ENCODE peak calls at places on chromosomes 1 and 21, in four cellular contexts. V is stomach, O is heart left ventricle, I is heart right ventricle. P is an unnamed sample.

GRCh38 chr1:66176012-66176715 is 357.8 kb upstream of the SGIP1 start:
- DNase-seq in O (no peak), V (no peak), I (no peak), P (peak; percentile 74)

GRCh38 chr1:221098462-221099406 is 219.5 kb downstream of the HLX start:
- DNase-seq in O (no peak), V (no peak), I (no peak), P (no peak)

GRCh38 chr1:159996653-159997052 is 35.1 kb downstream of the PIGM start:
- DNase-seq in I (no peak), V (no peak), O (no peak), P (no peak)

GRCh38 chr1:55005351-55006140 is 6.8 kb downstream of the BSND start:
- DNase-seq in I (no peak), V (no peak), O (no peak), P (no peak)

GRCh38 chr1:152878042-152878441 is at the start of gene SMCP:
- DNase-seq in O (no peak), V (no peak), I (no peak), P (peak; percentile 61)

GRCh38 chr1:160261526-160261877 is 847 bp downstream of the DCAF8 start:
- DNase-seq in V (peak; percentile 45), O (peak; percentile 24), I (peak; percentile 27), P (peak; percentile 80)

GRCh38 chr1:56645663-56646330 is 683 bp downstream of the PRKAA2 start:
- DNase-seq in O (peak; percentile 10), V (peak; percentile 29), I (no peak), P (peak; percentile 78)

GRCh38 chr1:205276334-205277065 is 45.0 kb downstream of the NUAK2 start:
- DNase-seq in I (no peak), V (no peak), O (no peak), P (no peak)

GRCh38 chr1:1299686-1300351 is 7.9 kb downstream of the ACAP3 start:
- DNase-seq in I (no peak), O (no peak), V (no peak), P (peak; percentile 80)

GRCh38 chr21:36545776-36546511 is 66.0 kb upstream of the CLDN14 start:
- DNase-seq in I (no peak), O (no peak), V (no peak), P (no peak)

GRCh38 chr1:24910751-24911650 is 19.1 kb downstream of the RUNX3 start:
- DNase-seq in I (no peak), V (peak; percentile 51), O (no peak), P (no peak)

GRCh38 chr1:205626216-205626615 is 5.6 kb downstream of the ELK4 start:
- DNase-seq in I (no peak), V (no peak), O (no peak), P (no peak)

GRCh38 chr1:154857022-154857421 is 13.1 kb downstream of the KCNN3 start:
- DNase-seq in O (no peak), V (no peak), I (no peak), P (no peak)
- H3K4me1 ChIP-seq in O (peaks cover 17% of the 10 kb centered on the region), V (no peaks in the 10 kb centered on the region), I (peaks cover 9% of the 10 kb centered on the region), P (no peaks in the 10 kb centered on the region)

GRCh38 chr21:7933923-7934322 is 2587.5 kb upstream of the TPTE start:
- DNase-seq in I (no peak), O (no peak), V (no peak), P (no peak)
- H3K9me3 ChIP-seq in I (no peaks in the 10 kb centered on the region), O (peaks cover 23% of the 10 kb centered on the region), V (peaks cover 69% of the 10 kb centered on the region), P (no peaks in the 10 kb centered on the region)

DNA sequence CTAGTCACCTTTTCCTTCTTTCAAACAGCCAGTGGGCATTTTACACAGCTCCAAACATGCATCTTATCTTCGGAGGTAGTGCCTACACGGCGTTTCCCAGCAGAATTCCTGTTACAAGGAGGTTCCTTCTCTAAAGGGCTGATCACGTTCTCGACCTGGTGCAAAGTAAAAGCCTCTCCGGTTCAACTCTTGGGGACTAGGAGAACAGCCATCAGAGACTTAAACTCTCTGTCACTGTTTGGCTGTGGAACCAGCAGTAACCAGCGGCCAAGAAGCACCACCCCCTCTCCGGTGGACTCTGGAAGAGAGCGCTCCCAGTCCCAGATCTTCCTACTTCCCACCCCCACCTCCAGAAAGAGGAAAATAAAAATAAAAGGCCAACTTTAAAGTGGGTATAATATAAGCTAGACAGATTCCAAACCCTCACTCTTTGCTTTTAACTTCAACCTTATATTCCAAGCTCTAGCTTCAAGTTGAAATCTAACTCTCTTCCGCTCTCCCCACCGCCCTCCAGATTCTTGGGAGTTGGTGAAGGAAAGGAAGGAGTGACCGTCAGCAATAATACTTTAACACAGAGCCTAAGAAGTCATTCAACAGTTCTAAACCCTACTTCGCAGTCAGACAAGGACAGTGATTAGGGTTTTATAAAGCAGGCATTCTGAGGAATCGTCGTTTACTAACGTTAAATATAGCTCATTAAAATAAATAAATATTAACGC is 2.9 kb downstream of the BRINP3 start:
- DNase-seq in V (no peak), O (no peak), I (no peak), P (peak; percentile 72)
- H3K4me3 ChIP-seq in V (no peak overlapping the region), O (no peak overlapping the region), I (peak overlapping the region; percentile 14), P (peak overlapping the region; percentile 78)

GRCh38 chr1:89906088-89906487 is 85.3 kb downstream of the LRRC8D start:
- DNase-seq in V (no peak), I (no peak), O (no peak), P (no peak)
- H3K4me1 ChIP-seq in V (no peaks in the 10 kb centered on the region), I (peaks cover 38% of the 10 kb centered on the region), O (peaks cover 78% of the 10 kb centered on the region), P (peaks cover 8% of the 10 kb centered on the region)

GRCh38 chr21:33238565-33239255 is 9.0 kb downstream of the IFNAR2 start:
- DNase-seq in O (no peak), I (no peak), V (no peak), P (no peak)
- H3K9me3 ChIP-seq in O (no peaks in the 10 kb centered on the region), I (no peaks in the 10 kb centered on the region), V (no peaks in the 10 kb centered on the region), P (peaks cover 45% of the 10 kb centered on the region)

GRCh38 chr1:36083219-36083618 is 675 bp upstream of the TEKT2 start:
- DNase-seq in I (no peak), O (no peak), V (no peak), P (no peak)

GRCh38 chr1:36084502-36085115 is 715 bp downstream of the TEKT2 start:
- DNase-seq in O (no peak), I (no peak), V (no peak), P (peak; percentile 65)

GRCh38 chr1:36081926-36082485 is 1.9 kb upstream of the TEKT2 start:
- DNase-seq in V (no peak), I (no peak), O (no peak), P (no peak)

GRCh38 chr1:36085126-36085525 is 1.2 kb downstream of the TEKT2 start:
- DNase-seq in I (no peak), O (no peak), V (peak; percentile 20), P (no peak)

GRCh38 chr1:36083635-36084501 is at the start of gene TEKT2:
- DNase-seq in V (no peak), I (no peak), O (no peak), P (peak; percentile 92)
- H3K4me3 ChIP-seq in V (peak within 1 kb of the TSS; percentile 56), I (peak within 1 kb of the TSS; percentile 27), O (no peak within 1 kb of the TSS), P (peak within 1 kb of the TSS; percentile 76)

P was measured in endodermal cell.